ENCODE peak calls at places on chromosomes 12 and 14, in nine cellular contexts. U is stimulated activated CD4-positive, alpha-beta T cell treated with anti-CD3 and anti-CD28 coated beads, Interleukin-2, amount 100 ng/mL, for 48 hours; O is AG04449; A is cardiac fibroblast; G is AG08395; T is tibial nerve; E is hypothalamus; F is amniotic stem cell; X is GM12865. B is an unnamed sample.

GRCh38 chr12:52581481-52581880 is 7.8 kb upstream of the KRT74 start:
- DNase-seq in G (peak), U (no peak), F (no peak), E (no peak), A (peak), O (peak), X (no peak), T (no peak), B (no peak)

GRCh38 chr14:54623279-54624004 is 56.5 kb downstream of the SAMD4A start:
- DNase-seq in A (no peak), X (no peak), F (no peak), O (no peak), E (no peak), T (no peak), U (no peak), G (no peak), B (no peak)

GRCh38 chr14:38248629-38249028 is 7.3 kb downstream of the CLEC14A start:
- DNase-seq in F (no peak), G (no peak), X (no peak), U (no peak), E (no peak), T (no peak), A (no peak), O (no peak), B (no peak)

GRCh38 chr12:68612245-68612644 is 1.5 kb downstream of the RAP1B start:
- DNase-seq in G (no peak), A (peak), X (peak), F (no peak), E (no peak), O (no peak), U (no peak), T (no peak), B (no peak)

GRCh38 chr12:29486972-29487371 is 10.5 kb downstream of the OVCH1 start:
- DNase-seq in F (no peak), O (no peak), G (no peak), T (no peak), U (no peak), X (no peak), E (no peak), A (no peak), B (no peak)

GRCh38 chr12:116943419-116944372 is 32.9 kb downstream of the FBXW8 start:
- DNase-seq in A (no peak), F (no peak), E (no peak), X (no peak), G (no peak), O (no peak), U (no peak), T (peak), B (no peak)

GRCh38 chr12:78376257-78376656 is 488.3 kb upstream of the SYT1 start:
- DNase-seq in E (no peak), F (no peak), G (no peak), U (no peak), X (no peak), A (no peak), T (no peak), O (no peak), B (no peak)

GRCh38 chr14:88618476-88618875 is 55.6 kb downstream of the ZC3H14 start:
- DNase-seq in F (no peak), U (no peak), X (no peak), O (no peak), E (no peak), T (no peak), A (no peak), G (no peak), B (no peak)

GRCh38 chr14:93533437-93533836 is 102.7 kb downstream of the UNC79 start:
- DNase-seq in G (no peak), O (no peak), U (no peak), E (no peak), T (no peak), F (no peak), X (no peak), A (no peak), B (no peak)

GRCh38 chr14:105092912-105093425 is 27.7 kb upstream of the GPR132 start:
- DNase-seq in U (peak), F (no peak), O (no peak), A (peak), E (no peak), X (peak), T (no peak), G (peak), B (peak)

GRCh38 chr12:67998379-67998778 is 9.1 kb downstream of the IFNG-AS1 start:
- DNase-seq in F (no peak), U (no peak), A (no peak), O (no peak), E (no peak), G (no peak), T (no peak), X (no peak), B (no peak)

GRCh38 chr14:97185186-97185585 is 388.0 kb downstream of the VRK1 start:
- DNase-seq in E (no peak), G (peak), T (no peak), F (no peak), X (peak), A (no peak), U (no peak), O (no peak), B (peak)

GRCh38 chr14:61484011-61484410 is 162.6 kb downstream of the PRKCH start:
- DNase-seq in G (no peak), O (no peak), T (no peak), A (no peak), E (no peak), F (no peak), U (no peak), X (no peak), B (no peak)

GRCh38 chr14:71448431-71449315 is 483.6 kb upstream of the RGS6 start:
- DNase-seq in X (no peak), F (no peak), T (no peak), A (no peak), G (no peak), E (no peak), U (no peak), O (no peak), B (no peak)

GRCh38 chr14:62066304-62066703 is 304.1 kb downstream of the SNAPC1 start:
- DNase-seq in X (no peak), O (no peak), U (no peak), T (no peak), E (no peak), A (no peak), G (no peak), F (no peak), B (no peak)

B was measured in HEK293T.